ENCODE peak calls at places on chromosome 21, in eight cellular contexts. One of them, this sample, is unnamed.

GRCh38 chr21:41411449-41412089 is 14.5 kb upstream of the MX1 start:
- DNase-seq in GM13977: no peak
- DNase-seq in fibroblast of pulmonary artery: no peak
- DNase-seq in T follicular helper cell: no peak
- DNase-seq in coronary artery: peak; percentile 64
- DNase-seq in activated naive CD4-positive, alpha-beta T cell treated with anti-CD3 and anti-CD28 coated beads, Interleukin-2, amount 50 U/mL, for 72 hours: no peak
- DNase-seq in cardiac fibroblast: peak; percentile 7
- DNase-seq in mesothelial cell of epicardium: no peak
- DNase-seq in this sample: no peak

GRCh38 chr21:37671381-37671780 is 244.9 kb downstream of the KCNJ6 start:
- DNase-seq in coronary artery: no peak
- DNase-seq in cardiac fibroblast: no peak
- DNase-seq in fibroblast of pulmonary artery: no peak
- DNase-seq in mesothelial cell of epicardium: no peak
- DNase-seq in GM13977: no peak
- DNase-seq in T follicular helper cell: no peak
- DNase-seq in activated naive CD4-positive, alpha-beta T cell treated with anti-CD3 and anti-CD28 coated beads, Interleukin-2, amount 50 U/mL, for 72 hours: no peak
- DNase-seq in this sample: no peak

GRCh38 chr21:31946236-31946635 is 73.4 kb downstream of the HUNK start:
- DNase-seq in fibroblast of pulmonary artery: no peak
- DNase-seq in GM13977: no peak
- DNase-seq in cardiac fibroblast: no peak
- DNase-seq in mesothelial cell of epicardium: no peak
- DNase-seq in coronary artery: no peak
- DNase-seq in T follicular helper cell: no peak
- DNase-seq in activated naive CD4-positive, alpha-beta T cell treated with anti-CD3 and anti-CD28 coated beads, Interleukin-2, amount 50 U/mL, for 72 hours: no peak
- DNase-seq in this sample: no peak

GRCh38 chr21:26840912-26841311 is 4.3 kb downstream of the ADAMTS1 start:
- DNase-seq in fibroblast of pulmonary artery: peak; percentile 87
- DNase-seq in cardiac fibroblast: peak; percentile 82
- DNase-seq in coronary artery: peak; percentile 81
- DNase-seq in T follicular helper cell: no peak
- DNase-seq in mesothelial cell of epicardium: no peak
- DNase-seq in activated naive CD4-positive, alpha-beta T cell treated with anti-CD3 and anti-CD28 coated beads, Interleukin-2, amount 50 U/mL, for 72 hours: no peak
- DNase-seq in GM13977: no peak
- DNase-seq in this sample: peak; percentile 38

GRCh38 chr21:45330075-45330781 is 42.5 kb upstream of the POFUT2 start:
- DNase-seq in coronary artery: no peak
- DNase-seq in activated naive CD4-positive, alpha-beta T cell treated with anti-CD3 and anti-CD28 coated beads, Interleukin-2, amount 50 U/mL, for 72 hours: no peak
- DNase-seq in fibroblast of pulmonary artery: peak; percentile 85
- DNase-seq in GM13977: no peak
- DNase-seq in T follicular helper cell: no peak
- DNase-seq in cardiac fibroblast: peak; percentile 74
- DNase-seq in mesothelial cell of epicardium: no peak
- DNase-seq in this sample: peak; percentile 74

GRCh38 chr21:42102063-42102462 is 30.9 kb downstream of the UMODL1 start:
- DNase-seq in activated naive CD4-positive, alpha-beta T cell treated with anti-CD3 and anti-CD28 coated beads, Interleukin-2, amount 50 U/mL, for 72 hours: no peak
- DNase-seq in coronary artery: no peak
- DNase-seq in GM13977: peak; percentile 50
- DNase-seq in T follicular helper cell: no peak
- DNase-seq in mesothelial cell of epicardium: no peak
- DNase-seq in fibroblast of pulmonary artery: no peak
- DNase-seq in cardiac fibroblast: no peak
- DNase-seq in this sample: no peak

GRCh38 chr21:32597205-32597604 is 11.9 kb upstream of the TCP10L start:
- DNase-seq in coronary artery: no peak
- DNase-seq in T follicular helper cell: no peak
- DNase-seq in fibroblast of pulmonary artery: peak; percentile 86
- DNase-seq in GM13977: no peak
- DNase-seq in mesothelial cell of epicardium: no peak
- DNase-seq in activated naive CD4-positive, alpha-beta T cell treated with anti-CD3 and anti-CD28 coated beads, Interleukin-2, amount 50 U/mL, for 72 hours: no peak
- DNase-seq in cardiac fibroblast: peak; percentile 94
- DNase-seq in this sample: peak; percentile 81

GRCh38 chr21:45981641-45982255 is at the start of gene COL6A1:
- DNase-seq in fibroblast of pulmonary artery: no peak
- DNase-seq in T follicular helper cell: peak; percentile 22
- DNase-seq in GM13977: peak; percentile 76
- DNase-seq in mesothelial cell of epicardium: peak; percentile 21
- DNase-seq in coronary artery: no peak
- DNase-seq in cardiac fibroblast: peak; percentile 74
- DNase-seq in activated naive CD4-positive, alpha-beta T cell treated with anti-CD3 and anti-CD28 coated beads, Interleukin-2, amount 50 U/mL, for 72 hours: peak; percentile 60
- DNase-seq in this sample: no peak

GRCh38 chr21:25424674-25425073 is 182.6 kb downstream of the MRPL39 start:
- DNase-seq in cardiac fibroblast: no peak
- DNase-seq in activated naive CD4-positive, alpha-beta T cell treated with anti-CD3 and anti-CD28 coated beads, Interleukin-2, amount 50 U/mL, for 72 hours: no peak
- DNase-seq in T follicular helper cell: no peak
- DNase-seq in coronary artery: no peak
- DNase-seq in mesothelial cell of epicardium: no peak
- DNase-seq in GM13977: no peak
- DNase-seq in fibroblast of pulmonary artery: no peak
- DNase-seq in this sample: no peak

GRCh38 chr21:39938086-39938611 is 70.9 kb downstream of the PCP4 start:
- DNase-seq in T follicular helper cell: no peak
- DNase-seq in cardiac fibroblast: no peak
- DNase-seq in mesothelial cell of epicardium: no peak
- DNase-seq in GM13977: no peak
- DNase-seq in fibroblast of pulmonary artery: no peak
- DNase-seq in activated naive CD4-positive, alpha-beta T cell treated with anti-CD3 and anti-CD28 coated beads, Interleukin-2, amount 50 U/mL, for 72 hours: no peak
- DNase-seq in coronary artery: no peak
- DNase-seq in this sample: no peak

GRCh38 chr21:42864812-42865211 is 14.5 kb downstream of the WDR4 start:
- DNase-seq in coronary artery: no peak
- DNase-seq in cardiac fibroblast: no peak
- DNase-seq in T follicular helper cell: no peak
- DNase-seq in GM13977: no peak
- DNase-seq in activated naive CD4-positive, alpha-beta T cell treated with anti-CD3 and anti-CD28 coated beads, Interleukin-2, amount 50 U/mL, for 72 hours: no peak
- DNase-seq in fibroblast of pulmonary artery: peak; percentile 10
- DNase-seq in mesothelial cell of epicardium: no peak
- DNase-seq in this sample: no peak

GRCh38 chr21:25733859-25734653 is 648 bp downstream of the ATP5PF start:
- DNase-seq in coronary artery: no peak
- DNase-seq in T follicular helper cell: no peak
- DNase-seq in fibroblast of pulmonary artery: peak; percentile 31
- DNase-seq in cardiac fibroblast: peak; percentile 50
- DNase-seq in mesothelial cell of epicardium: no peak
- DNase-seq in GM13977: peak; percentile 19
- DNase-seq in activated naive CD4-positive, alpha-beta T cell treated with anti-CD3 and anti-CD28 coated beads, Interleukin-2, amount 50 U/mL, for 72 hours: peak; percentile 66
- DNase-seq in this sample: peak; percentile 39

GRCh38 chr21:26199471-26199870 is 28.9 kb upstream of the APP start:
- DNase-seq in fibroblast of pulmonary artery: peak; percentile 18
- DNase-seq in cardiac fibroblast: peak; percentile 67
- DNase-seq in coronary artery: no peak
- DNase-seq in GM13977: no peak
- DNase-seq in activated naive CD4-positive, alpha-beta T cell treated with anti-CD3 and anti-CD28 coated beads, Interleukin-2, amount 50 U/mL, for 72 hours: no peak
- DNase-seq in mesothelial cell of epicardium: no peak
- DNase-seq in T follicular helper cell: no peak
- DNase-seq in this sample: no peak

GRCh38 chr21:44907966-44908364 is 12.7 kb downstream of the ITGB2 start:
- DNase-seq in coronary artery: no peak
- DNase-seq in mesothelial cell of epicardium: no peak
- DNase-seq in T follicular helper cell: no peak
- DNase-seq in cardiac fibroblast: peak; percentile 41
- DNase-seq in fibroblast of pulmonary artery: peak; percentile 42
- DNase-seq in activated naive CD4-positive, alpha-beta T cell treated with anti-CD3 and anti-CD28 coated beads, Interleukin-2, amount 50 U/mL, for 72 hours: no peak
- DNase-seq in GM13977: peak; percentile 61
- DNase-seq in this sample: no peak

GRCh38 chr21:44711327-44712202 is at the start of gene TSPEAR:
- DNase-seq in mesothelial cell of epicardium: peak; percentile 19
- DNase-seq in coronary artery: peak; percentile 60
- DNase-seq in T follicular helper cell: no peak
- DNase-seq in activated naive CD4-positive, alpha-beta T cell treated with anti-CD3 and anti-CD28 coated beads, Interleukin-2, amount 50 U/mL, for 72 hours: no peak
- DNase-seq in cardiac fibroblast: no peak
- DNase-seq in GM13977: no peak
- DNase-seq in fibroblast of pulmonary artery: no peak
- DNase-seq in this sample: no peak

GRCh38 chr21:26909972-26910371 is 56.9 kb downstream of the ADAMTS5 start:
- DNase-seq in coronary artery: no peak
- DNase-seq in GM13977: no peak
- DNase-seq in mesothelial cell of epicardium: no peak
- DNase-seq in fibroblast of pulmonary artery: no peak
- DNase-seq in cardiac fibroblast: peak; percentile 37
- DNase-seq in activated naive CD4-positive, alpha-beta T cell treated with anti-CD3 and anti-CD28 coated beads, Interleukin-2, amount 50 U/mL, for 72 hours: no peak
- DNase-seq in T follicular helper cell: no peak
- DNase-seq in this sample: peak; percentile 66

GRCh38 chr21:45362077-45362747 is 42.8 kb upstream of the COL18A1 start:
- DNase-seq in mesothelial cell of epicardium: no peak
- DNase-seq in GM13977: no peak
- DNase-seq in activated naive CD4-positive, alpha-beta T cell treated with anti-CD3 and anti-CD28 coated beads, Interleukin-2, amount 50 U/mL, for 72 hours: no peak
- DNase-seq in coronary artery: no peak
- DNase-seq in cardiac fibroblast: no peak
- DNase-seq in fibroblast of pulmonary artery: no peak
- DNase-seq in T follicular helper cell: no peak
- DNase-seq in this sample: no peak

GRCh38 chr21:45138199-45139002 is 64.0 kb downstream of the ADARB1 start:
- DNase-seq in GM13977: peak; percentile 75
- DNase-seq in mesothelial cell of epicardium: no peak
- DNase-seq in coronary artery: peak; percentile 77
- DNase-seq in activated naive CD4-positive, alpha-beta T cell treated with anti-CD3 and anti-CD28 coated beads, Interleukin-2, amount 50 U/mL, for 72 hours: no peak
- DNase-seq in T follicular helper cell: peak; percentile 52
- DNase-seq in cardiac fibroblast: peak; percentile 78
- DNase-seq in fibroblast of pulmonary artery: peak; percentile 80
- DNase-seq in this sample: peak; percentile 55

GRCh38 chr21:32499249-32500055 is 85.9 kb downstream of the TCP10L start:
- DNase-seq in mesothelial cell of epicardium: no peak
- DNase-seq in T follicular helper cell: no peak
- DNase-seq in cardiac fibroblast: peak; percentile 83
- DNase-seq in GM13977: no peak
- DNase-seq in coronary artery: no peak
- DNase-seq in fibroblast of pulmonary artery: peak; percentile 83
- DNase-seq in activated naive CD4-positive, alpha-beta T cell treated with anti-CD3 and anti-CD28 coated beads, Interleukin-2, amount 50 U/mL, for 72 hours: peak; percentile 13
- DNase-seq in this sample: peak; percentile 51

GRCh38 chr21:43467785-43468184 is 40.9 kb upstream of the SIK1 start:
- DNase-seq in GM13977: no peak
- DNase-seq in activated naive CD4-positive, alpha-beta T cell treated with anti-CD3 and anti-CD28 coated beads, Interleukin-2, amount 50 U/mL, for 72 hours: no peak
- DNase-seq in T follicular helper cell: no peak
- DNase-seq in coronary artery: no peak
- DNase-seq in cardiac fibroblast: no peak
- DNase-seq in mesothelial cell of epicardium: no peak
- DNase-seq in fibroblast of pulmonary artery: no peak
- DNase-seq in this sample: peak; percentile 0

GRCh38 chr21:46410516-46410915 is 48.2 kb upstream of the DIP2A start:
- DNase-seq in cardiac fibroblast: no peak
- DNase-seq in activated naive CD4-positive, alpha-beta T cell treated with anti-CD3 and anti-CD28 coated beads, Interleukin-2, amount 50 U/mL, for 72 hours: no peak
- DNase-seq in coronary artery: no peak
- DNase-seq in fibroblast of pulmonary artery: no peak
- DNase-seq in mesothelial cell of epicardium: no peak
- DNase-seq in GM13977: no peak
- DNase-seq in T follicular helper cell: no peak
- DNase-seq in this sample: no peak

GRCh38 chr21:42094811-42095210 is 23.7 kb downstream of the UMODL1 start:
- DNase-seq in fibroblast of pulmonary artery: no peak
- DNase-seq in T follicular helper cell: no peak
- DNase-seq in cardiac fibroblast: no peak
- DNase-seq in coronary artery: no peak
- DNase-seq in mesothelial cell of epicardium: no peak
- DNase-seq in activated naive CD4-positive, alpha-beta T cell treated with anti-CD3 and anti-CD28 coated beads, Interleukin-2, amount 50 U/mL, for 72 hours: no peak
- DNase-seq in GM13977: no peak
- DNase-seq in this sample: no peak

GRCh38 chr21:32190491-32191144 is 88.2 kb downstream of the MIS18A start:
- DNase-seq in activated naive CD4-positive, alpha-beta T cell treated with anti-CD3 and anti-CD28 coated beads, Interleukin-2, amount 50 U/mL, for 72 hours: no peak
- DNase-seq in GM13977: no peak
- DNase-seq in coronary artery: peak; percentile 45
- DNase-seq in fibroblast of pulmonary artery: no peak
- DNase-seq in cardiac fibroblast: no peak
- DNase-seq in T follicular helper cell: no peak
- DNase-seq in mesothelial cell of epicardium: no peak
- DNase-seq in this sample: no peak

GRCh38 chr21:35987475-35987874 is 72.9 kb downstream of the SETD4 start:
- DNase-seq in cardiac fibroblast: no peak
- DNase-seq in fibroblast of pulmonary artery: no peak
- DNase-seq in GM13977: no peak
- DNase-seq in T follicular helper cell: no peak
- DNase-seq in coronary artery: no peak
- DNase-seq in mesothelial cell of epicardium: no peak
- DNase-seq in activated naive CD4-positive, alpha-beta T cell treated with anti-CD3 and anti-CD28 coated beads, Interleukin-2, amount 50 U/mL, for 72 hours: no peak
- DNase-seq in this sample: no peak

GRCh38 chr21:45974073-45975016 is 7.2 kb upstream of the COL6A1 start:
- DNase-seq in mesothelial cell of epicardium: no peak
- DNase-seq in activated naive CD4-positive, alpha-beta T cell treated with anti-CD3 and anti-CD28 coated beads, Interleukin-2, amount 50 U/mL, for 72 hours: no peak
- DNase-seq in coronary artery: peak; percentile 87
- DNase-seq in fibroblast of pulmonary artery: peak; percentile 70
- DNase-seq in GM13977: peak; percentile 64
- DNase-seq in T follicular helper cell: no peak
- DNase-seq in cardiac fibroblast: peak; percentile 75
- DNase-seq in this sample: peak; percentile 44

GRCh38 chr21:38159355-38159754 is 97.4 kb upstream of the KCNJ15 start:
- DNase-seq in GM13977: peak; percentile 57
- DNase-seq in T follicular helper cell: peak; percentile 31
- DNase-seq in activated naive CD4-positive, alpha-beta T cell treated with anti-CD3 and anti-CD28 coated beads, Interleukin-2, amount 50 U/mL, for 72 hours: no peak
- DNase-seq in fibroblast of pulmonary artery: peak; percentile 89
- DNase-seq in cardiac fibroblast: peak; percentile 82
- DNase-seq in mesothelial cell of epicardium: no peak
- DNase-seq in coronary artery: no peak
- DNase-seq in this sample: peak; percentile 70